ENCODE peak calls at places on chromosomes 5 and 9, in nine cellular contexts. N is transverse colon, R is aorta, A is suprapubic skin, W is lower lobe of right lung, O is left lung, M is HAP-1, D is kidney, K is neuronal stem cell. S is an unnamed sample. For H3K36me3 and H3K9me3, the result is how much of the 10 kb centered on the place peaks cover.

GRCh38 chr9:133125706-133126696 is 5.0 kb upstream of the RALGDS start:
- DNase-seq in M (no peak), A (no peak), R (no peak), D (peak), O (no peak), W (peak), K (no peak), N (peak), S (no peak)

GRCh38 chr5:53045263-53045662 is 56.1 kb downstream of the ITGA2 start:
- DNase-seq in W (no peak), A (no peak), K (no peak), M (no peak), R (no peak), D (no peak), O (no peak), N (no peak), S (no peak)

GRCh38 chr5:27406020-27406419 is 367.6 kb upstream of the CDH9 start:
- DNase-seq in A (no peak), D (no peak), O (no peak), M (no peak), N (no peak), R (no peak), W (no peak), K (no peak), S (no peak)

GRCh38 chr5:59422026-59422941 is 471.2 kb downstream of the PDE4D start:
- DNase-seq in A (no peak), N (no peak), D (no peak), M (no peak), R (no peak), K (no peak), W (no peak), O (no peak), S (no peak)

GRCh38 chr5:35853652-35854051 is 3.0 kb upstream of the IL7R start:
- DNase-seq in D (no peak), N (peak), M (no peak), K (no peak), W (peak), A (no peak), R (peak), O (peak), S (no peak)

GRCh38 chr5:113112435-113112834 is 135.8 kb downstream of the DCP2 start:
- DNase-seq in R (no peak), K (no peak), O (no peak), M (no peak), W (no peak), A (no peak), D (no peak), N (no peak), S (no peak)

GRCh38 chr5:372911-373709 is 51.6 kb downstream of the AHRR start:
- DNase-seq in D (peak), W (no peak), N (no peak), A (peak), M (no peak), O (no peak), R (peak), K (no peak), S (no peak)

GRCh38 chr5:156094001-156094400 is 233.0 kb upstream of the SGCD start:
- DNase-seq in O (no peak), K (peak), D (no peak), N (no peak), R (no peak), M (no peak), A (no peak), W (no peak), S (no peak)

GRCh38 chr9:113828211-113828610 is 47.9 kb upstream of the ZNF618 start:
- DNase-seq in N (no peak), O (no peak), D (no peak), M (no peak), R (no peak), K (no peak), W (no peak), A (no peak), S (no peak)

GRCh38 chr9:127206666-127207065 is 57.9 kb upstream of the GARNL3 start:
- DNase-seq in D (no peak), W (no peak), A (no peak), O (no peak), K (no peak), R (no peak), N (no peak), M (no peak), S (no peak)

GRCh38 chr5:4802044-4802443 is 338.1 kb upstream of the ADAMTS16 start:
- DNase-seq in K (no peak), R (no peak), W (no peak), M (no peak), A (no peak), N (no peak), O (no peak), D (no peak), S (no peak)

GRCh38 chr5:179142434-179143198 is 82.4 kb downstream of the ZNF354C start:
- DNase-seq in M (no peak), K (no peak), D (no peak), W (no peak), O (no peak), A (no peak), R (no peak), N (no peak), S (no peak)

GRCh38 chr9:36566813-36567217 is 5.9 kb upstream of the MELK start:
- DNase-seq in M (no peak), A (peak), D (no peak), N (no peak), O (peak), W (no peak), R (peak), K (no peak), S (no peak)

GRCh38 chr9:71587576-71588362 is 180.5 kb downstream of the CEMIP2 start:
- DNase-seq in N (no peak), M (no peak), D (no peak), R (no peak), O (no peak), A (no peak), W (no peak), K (no peak), S (no peak)

GRCh38 chr5:83126501-83126900 is 49.2 kb downstream of the XRCC4 start:
- DNase-seq in O (no peak), D (no peak), N (no peak), W (no peak), M (no peak), K (no peak), R (no peak), A (no peak), S (no peak)

GRCh38 chr5:1205255-1206180 is 4.1 kb downstream of the SLC6A19 start:
- DNase-seq in R (no peak), D (peak), O (no peak), M (no peak), N (no peak), A (no peak), W (peak), K (no peak), S (no peak)

GRCh38 chr9:2817987-2818386 is 25.9 kb downstream of the PUM3 start:
- DNase-seq in N (no peak), W (no peak), A (no peak), D (no peak), R (no peak), O (no peak), K (no peak), M (no peak), S (no peak)

GRCh38 chr9:96172797-96173196 is 129.2 kb downstream of the HSD17B3 start:
- DNase-seq in R (no peak), K (no peak), A (no peak), N (no peak), O (no peak), M (no peak), D (no peak), W (no peak), S (no peak)

GRCh38 chr5:170896779-170897178 is 35.0 kb downstream of the RANBP17 start:
- DNase-seq in O (no peak), W (peak), A (no peak), R (no peak), K (no peak), M (no peak), N (no peak), D (no peak), S (peak)

GRCh38 chr9:134322781-134323241 is 3.4 kb upstream of the RXRA start:
- DNase-seq in N (peak), M (no peak), O (peak), A (peak), K (no peak), R (peak), D (peak), W (peak), S (no peak)

GRCh38 chr9:136219276-136219675 is 14.3 kb upstream of the LHX3 start:
- DNase-seq in N (no peak), W (no peak), A (no peak), K (no peak), D (no peak), O (no peak), M (no peak), R (no peak), S (no peak)

GRCh38 chr5:1000329-1000728 is 8.3 kb upstream of the NKD2 start:
- DNase-seq in A (no peak), R (no peak), D (peak), M (no peak), W (peak), N (no peak), O (no peak), K (no peak), S (no peak)

GRCh38 chr5:79486116-79486515 is 27.8 kb downstream of the HOMER1 start:
- DNase-seq in W (no peak), N (no peak), O (no peak), M (no peak), D (no peak), K (no peak), A (no peak), R (no peak), S (no peak)

GRCh38 chr5:131976414-131977211 is 31.1 kb upstream of the MEIKIN start:
- DNase-seq in A (no peak), O (no peak), W (no peak), D (peak), M (no peak), K (no peak), R (no peak), N (no peak), S (no peak)

GRCh38 chr5:145775411-145775810 is 59.7 kb downstream of the PRELID2 start:
- DNase-seq in M (no peak), D (no peak), A (no peak), N (no peak), W (no peak), O (no peak), K (no peak), R (no peak), S (no peak)

GRCh38 chr5:146440348-146440747 is 6.8 kb upstream of the TCERG1 start:
- DNase-seq in W (no peak), A (no peak), N (no peak), D (no peak), K (no peak), O (no peak), R (no peak), M (no peak), S (no peak)

GRCh38 chr5:78653031-78653430 is 4.5 kb upstream of the LHFPL2 start:
- DNase-seq in K (no peak), A (no peak), N (no peak), O (no peak), R (no peak), D (no peak), W (no peak), M (no peak), S (no peak)

GRCh38 chr5:80967500-80968181 is 7.5 kb downstream of the RASGRF2 start:
- DNase-seq in N (peak), D (no peak), A (no peak), K (no peak), R (no peak), O (peak), W (no peak), M (no peak), S (no peak)

GRCh38 chr5:159207616-159208507 is 1.5 kb downstream of the RNF145 start:
- DNase-seq in D (peak), N (peak), O (peak), K (peak), R (peak), M (peak), W (peak), A (peak), S (no peak)

GRCh38 chr9:70324963-70325362 is 66.2 kb downstream of the SMC5 start:
- DNase-seq in O (no peak), D (no peak), R (no peak), N (no peak), W (no peak), M (no peak), K (no peak), A (no peak), S (no peak)

GRCh38 chr5:25944786-25945185 is 1093.6 kb downstream of the CDH9 start:
- DNase-seq in W (no peak), A (no peak), R (no peak), O (no peak), D (no peak), K (no peak), M (peak), N (no peak), S (no peak)
- H3K36me3 ChIP-seq in W (under half), A (under half), R (under half), O (under half), D (under half), K (under half), M (under half), N (under half), S (under half)

GRCh38 chr9:18976368-18977238 is 56.4 kb downstream of the SAXO1 start:
- DNase-seq in K (no peak), O (no peak), A (no peak), M (no peak), R (no peak), N (no peak), W (no peak), D (no peak), S (no peak)
- H3K4me3 ChIP-seq in K (no peak), O (no peak), A (peak), M (no peak), R (no peak), N (no peak), W (no peak), D (peak), S (no peak)

GRCh38 chr5:140767444-140767843 is 18.5 kb upstream of the PCDHA1 start:
- DNase-seq in W (no peak), N (no peak), O (no peak), K (no peak), D (no peak), A (no peak), R (no peak), M (no peak), S (no peak)

GRCh38 chr5:140764177-140765020 is 21.5 kb upstream of the PCDHA1 start:
- DNase-seq in O (no peak), R (no peak), D (no peak), N (no peak), M (no peak), K (no peak), A (no peak), W (no peak), S (no peak)
- H3K9me3 ChIP-seq in O (half or more), R (under half), D (under half), N (half or more), M (under half), K (under half), A (half or more), W (half or more), S (under half)

DNA sequence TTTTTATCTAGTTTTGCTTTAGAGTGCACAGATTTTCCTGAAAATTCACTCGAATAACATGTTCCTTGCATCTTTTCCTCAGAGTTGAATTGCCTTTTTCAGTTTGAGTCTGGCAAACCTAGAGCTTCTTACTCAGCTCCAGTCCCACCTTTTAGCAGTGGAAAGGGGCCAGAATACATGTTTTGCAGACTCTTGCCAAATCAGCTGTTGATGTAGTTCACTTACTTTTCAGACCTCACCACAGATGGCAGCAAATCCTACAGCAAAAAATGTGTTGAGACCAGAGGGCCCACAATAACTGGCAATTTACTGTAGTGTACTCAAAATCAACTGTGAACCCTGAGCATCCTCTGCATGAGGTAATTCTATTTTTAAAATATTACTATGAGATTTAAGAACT is 545.2 kb upstream of the ACO1 start:
- DNase-seq in D (no peak), R (no peak), O (no peak), M (peak), W (no peak), N (no peak), K (no peak), A (no peak), S (peak)
- H3K36me3 ChIP-seq in D (under half), R (under half), O (under half), M (under half), W (under half), N (under half), K (under half), A (under half), S (under half)

GRCh38 chr9:137671196-137671538 is 52.4 kb downstream of the EHMT1 start:
- DNase-seq in N (no peak), M (no peak), D (no peak), O (no peak), A (no peak), K (no peak), R (no peak), W (no peak), S (no peak)

GRCh38 chr9:137668203-137668602 is 49.4 kb downstream of the EHMT1 start:
- DNase-seq in R (no peak), W (no peak), D (no peak), O (no peak), K (no peak), N (no peak), M (no peak), A (no peak), S (no peak)

GRCh38 chr9:137669261-137669672 is 50.5 kb downstream of the EHMT1 start:
- DNase-seq in M (no peak), D (peak), K (no peak), A (no peak), O (no peak), R (no peak), N (no peak), W (no peak), S (no peak)

GRCh38 chr9:137671721-137672120 is 52.9 kb downstream of the EHMT1 start:
- DNase-seq in R (no peak), O (no peak), D (no peak), W (no peak), N (no peak), A (no peak), K (no peak), M (no peak), S (no peak)

DNA sequence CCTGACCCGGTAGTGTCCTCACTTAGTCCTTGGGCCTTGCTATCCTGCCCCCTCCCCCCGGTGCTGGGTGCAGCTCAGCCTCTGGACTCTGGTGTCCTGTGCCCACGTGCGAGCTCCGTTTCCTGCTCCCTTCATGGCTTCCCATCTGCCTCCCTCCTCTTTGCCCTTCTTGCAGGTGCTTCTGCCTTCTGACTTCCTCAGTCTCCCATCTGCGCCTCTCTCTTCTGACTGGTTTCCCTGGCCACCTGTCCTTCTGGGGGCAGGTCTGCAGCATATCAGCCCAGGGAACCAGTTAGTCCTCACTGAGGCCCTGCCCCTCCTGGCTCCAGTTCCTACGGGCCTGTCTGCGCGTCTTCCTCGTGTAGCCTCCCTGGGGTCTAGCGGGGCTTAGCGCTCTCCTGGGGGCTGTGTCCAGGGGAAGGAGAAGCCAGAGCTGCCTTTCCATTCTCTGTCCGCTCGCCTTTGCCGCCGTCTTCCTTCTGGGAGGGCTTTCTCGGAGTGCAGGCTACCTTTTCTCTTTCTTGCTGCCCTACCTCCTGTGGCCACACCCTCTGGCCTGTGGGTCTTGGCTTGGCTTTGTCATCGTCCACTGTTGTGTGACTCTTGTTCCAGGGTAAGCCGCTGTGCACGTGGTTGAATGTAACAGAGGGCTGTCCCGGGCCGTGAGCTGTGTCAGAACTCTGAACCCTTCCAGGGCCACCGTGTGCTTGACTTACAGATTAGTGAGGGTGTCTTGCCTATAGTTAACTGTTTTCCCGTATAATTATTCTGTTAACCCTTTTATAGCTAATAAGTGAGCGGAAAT is 51.8 kb downstream of the EHMT1 start:
- DNase-seq in O (no peak), K (peak), A (no peak), W (no peak), N (peak), M (no peak), R (no peak), D (no peak), S (no peak)
- H3K4me3 ChIP-seq in O (no peak), K (no peak), A (no peak), W (no peak), N (no peak), M (no peak), R (no peak), D (no peak), S (no peak)

DNA sequence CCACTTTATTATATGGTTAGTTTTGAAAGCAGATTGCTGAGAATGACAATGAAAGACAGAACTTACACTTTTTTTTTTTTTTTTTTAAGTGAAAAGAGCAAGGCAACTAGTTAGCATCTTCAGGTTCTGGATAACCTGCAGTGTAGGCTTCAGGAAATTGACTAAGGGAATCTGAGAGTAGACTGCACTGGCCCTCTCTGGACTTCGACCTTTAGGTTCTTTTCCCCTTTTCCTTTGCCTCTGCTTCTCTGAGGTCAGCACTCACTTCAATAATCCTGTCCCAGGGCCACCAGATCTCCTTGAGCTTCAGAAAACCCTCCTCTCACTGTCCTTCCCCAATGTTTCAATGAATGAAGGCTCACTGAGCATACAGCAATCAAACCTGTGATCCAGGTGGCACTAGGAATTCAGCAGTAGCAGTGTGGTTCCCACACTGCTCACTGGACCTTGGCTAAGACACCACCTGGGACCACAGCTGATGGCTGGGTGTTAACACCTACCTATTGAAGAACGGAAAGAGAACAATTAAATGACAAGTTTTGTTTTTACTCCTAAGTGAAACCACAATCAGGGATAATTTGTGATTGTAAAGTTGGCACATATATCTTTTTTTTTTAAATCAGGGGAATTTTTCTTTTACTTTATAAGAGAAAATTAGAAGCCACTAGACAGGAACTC is 85.8 kb upstream of the IL6ST start:
- DNase-seq in K (no peak), A (no peak), M (no peak), D (no peak), O (no peak), N (no peak), W (no peak), R (no peak), S (no peak)
- H3K9me3 ChIP-seq in K (under half), A (under half), M (under half), D (under half), O (under half), N (under half), W (under half), R (under half), S (under half)

S was measured in iPS DF 6.9.